ENCODE peak calls at places on chromosome 3, in eight cellular contexts. U is NCI-H2029, Z is mucosa of gallbladder, J is Right ventricle myocardium superior, I is DMS153, L is lung, T is kidney, Y is HFFc6. K is an unnamed sample.

GRCh38 chr3:73762855-73763254 is 138.1 kb upstream of the PDZRN3 start:
- DNase-seq in L (no peak), U (no peak), Y (no peak), I (no peak), Z (no peak), T (no peak), J (no peak), K (no peak)

GRCh38 chr3:47661121-47661752 is 82.6 kb upstream of the CSPG5 start:
- DNase-seq in J (no peak), T (no peak), I (no peak), Y (peak), Z (no peak), L (no peak), U (no peak), K (no peak)

GRCh38 chr3:65233561-65233960 is 545.8 kb upstream of the ADAMTS9 start:
- DNase-seq in L (no peak), J (no peak), I (no peak), U (no peak), Z (no peak), T (no peak), Y (no peak), K (no peak)

GRCh38 chr3:31166249-31166885 is 271.9 kb upstream of the GADL1 start:
- DNase-seq in J (no peak), Y (peak), U (peak), Z (no peak), I (no peak), T (no peak), L (no peak), K (no peak)

GRCh38 chr3:188527389-188527788 is 373.4 kb downstream of the LPP start:
- DNase-seq in U (no peak), Y (no peak), T (no peak), J (no peak), Z (no peak), I (no peak), L (no peak), K (no peak)

GRCh38 chr3:60610441-60611112 is 640.7 kb downstream of the FHIT start:
- DNase-seq in J (peak), Z (peak), U (peak), T (peak), I (no peak), L (peak), Y (peak), K (peak)

GRCh38 chr3:65560133-65560532 is 478.6 kb downstream of the MAGI1 start:
- DNase-seq in Z (no peak), L (no peak), I (no peak), T (no peak), J (no peak), Y (no peak), U (no peak), K (no peak)

GRCh38 chr3:53331871-53332270 is 15.5 kb downstream of the DCP1A start:
- DNase-seq in Z (no peak), J (no peak), L (no peak), T (no peak), I (no peak), U (no peak), Y (no peak), K (no peak)

GRCh38 chr3:150538324-150539208 is 7.7 kb downstream of the SERP1 start:
- DNase-seq in Z (no peak), L (peak), Y (no peak), I (no peak), J (no peak), U (peak), T (no peak), K (no peak)

GRCh38 chr3:112889357-112889756 is 42.7 kb upstream of the CD200R1L start:
- DNase-seq in Y (no peak), U (no peak), Z (no peak), I (no peak), J (no peak), T (no peak), L (no peak), K (no peak)

GRCh38 chr3:195760345-195760983 is 39.7 kb downstream of the MUC20 start:
- DNase-seq in I (no peak), U (no peak), Y (no peak), T (peak), J (peak), Z (no peak), L (peak), K (peak)

GRCh38 chr3:46087871-46088270 is 60.6 kb upstream of the XCR1 start:
- DNase-seq in J (no peak), Z (no peak), L (no peak), Y (peak), U (peak), T (no peak), I (no peak), K (no peak)

GRCh38 chr3:104564045-104564643 is 802.6 kb upstream of the ALCAM start:
- DNase-seq in L (peak), Z (peak), T (no peak), I (no peak), Y (peak), J (no peak), U (peak), K (no peak)

GRCh38 chr3:30042274-30042859 is 564.0 kb upstream of the TGFBR2 start:
- DNase-seq in Y (peak), J (peak), L (peak), Z (peak), U (peak), T (no peak), I (no peak), K (peak)

GRCh38 chr3:98901032-98901464 is 447 bp downstream of the DCBLD2 start:
- DNase-seq in I (no peak), Z (peak), T (peak), J (peak), U (no peak), Y (no peak), L (peak), K (peak)

GRCh38 chr3:50322386-50323091 is at the start of gene HYAL2:
- DNase-seq in T (peak), U (peak), I (peak), J (peak), Z (no peak), L (no peak), Y (no peak), K (peak)

GRCh38 chr3:4963669-4964589 is 15.3 kb upstream of the BHLHE40 start:
- DNase-seq in U (no peak), I (no peak), Y (no peak), J (no peak), Z (no peak), L (no peak), T (no peak), K (no peak)

GRCh38 chr3:13698498-13698897 is 149.6 kb downstream of the FBLN2 start:
- DNase-seq in T (no peak), L (no peak), J (no peak), Z (no peak), I (no peak), Y (no peak), U (no peak), K (no peak)

GRCh38 chr3:32500880-32501784 is 1.5 kb downstream of the CMTM6 start:
- DNase-seq in Y (no peak), Z (no peak), J (peak), L (no peak), U (no peak), I (no peak), T (no peak), K (no peak)